ENCODE peak calls at places on chromosome 2, in five cellular contexts. One of them, this sample, is unnamed.

GRCh38 chr2:128362889-128363228 is 44.2 kb upstream of the HS6ST1 start:
- DNase-seq in neural crest cell: no peak
- DNase-seq in stomach: no peak
- DNase-seq in cardiac muscle cell: peak
- DNase-seq in HFF-Myc: peak
- DNase-seq in this sample: no peak

GRCh38 chr2:145350011-145350410 is 830.1 kb upstream of the ZEB2 start:
- DNase-seq in HFF-Myc: no peak
- DNase-seq in cardiac muscle cell: no peak
- DNase-seq in stomach: no peak
- DNase-seq in neural crest cell: no peak
- DNase-seq in this sample: no peak

GRCh38 chr2:240463274-240463865 is 27.9 kb downstream of the GPC1 start:
- DNase-seq in stomach: peak
- DNase-seq in cardiac muscle cell: no peak
- DNase-seq in neural crest cell: no peak
- DNase-seq in HFF-Myc: no peak
- DNase-seq in this sample: no peak

GRCh38 chr2:228613133-228613532 is 431.6 kb upstream of the SPHKAP start:
- DNase-seq in neural crest cell: no peak
- DNase-seq in cardiac muscle cell: no peak
- DNase-seq in HFF-Myc: peak
- DNase-seq in stomach: no peak
- DNase-seq in this sample: no peak

GRCh38 chr2:192197387-192197786 is 2.7 kb upstream of the TMEFF2 start:
- DNase-seq in neural crest cell: no peak
- DNase-seq in HFF-Myc: no peak
- DNase-seq in stomach: no peak
- DNase-seq in cardiac muscle cell: no peak
- DNase-seq in this sample: no peak

GRCh38 chr2:223046470-223047053 is 5.4 kb upstream of the KCNE4 start:
- DNase-seq in stomach: no peak
- DNase-seq in HFF-Myc: no peak
- DNase-seq in neural crest cell: no peak
- DNase-seq in cardiac muscle cell: no peak
- DNase-seq in this sample: no peak

GRCh38 chr2:177148477-177149154 is 64.0 kb upstream of the HNRNPA3 start:
- DNase-seq in HFF-Myc: no peak
- DNase-seq in stomach: peak
- DNase-seq in cardiac muscle cell: peak
- DNase-seq in neural crest cell: peak
- DNase-seq in this sample: peak

GRCh38 chr2:75982750-75983149 is 272.0 kb upstream of the GCFC2 start:
- DNase-seq in HFF-Myc: no peak
- DNase-seq in cardiac muscle cell: no peak
- DNase-seq in stomach: no peak
- DNase-seq in neural crest cell: no peak
- DNase-seq in this sample: no peak

GRCh38 chr2:109195193-109196045 is 66.4 kb downstream of the SH3RF3 start:
- DNase-seq in neural crest cell: no peak
- DNase-seq in stomach: no peak
- DNase-seq in cardiac muscle cell: peak
- DNase-seq in HFF-Myc: no peak
- DNase-seq in this sample: no peak

GRCh38 chr2:160993543-160994090 is 166.6 kb upstream of the TANK start:
- DNase-seq in cardiac muscle cell: peak
- DNase-seq in HFF-Myc: no peak
- DNase-seq in stomach: no peak
- DNase-seq in neural crest cell: no peak
- DNase-seq in this sample: no peak

GRCh38 chr2:75560022-75560767 is 544 bp downstream of the EVA1A start:
- DNase-seq in HFF-Myc: no peak
- DNase-seq in cardiac muscle cell: peak
- DNase-seq in stomach: no peak
- DNase-seq in neural crest cell: peak
- DNase-seq in this sample: peak

GRCh38 chr2:102258386-102259074 is 52.8 kb upstream of the IL1RL1 start:
- DNase-seq in stomach: no peak
- DNase-seq in cardiac muscle cell: no peak
- DNase-seq in HFF-Myc: peak
- DNase-seq in neural crest cell: no peak
- DNase-seq in this sample: no peak

GRCh38 chr2:217950401-217950871 is 52.4 kb downstream of the TNS1 start:
- DNase-seq in neural crest cell: no peak
- DNase-seq in HFF-Myc: no peak
- DNase-seq in stomach: peak
- DNase-seq in cardiac muscle cell: no peak
- DNase-seq in this sample: no peak

GRCh38 chr2:121881038-121881437 is 125.6 kb downstream of the TSN start:
- DNase-seq in stomach: no peak
- DNase-seq in neural crest cell: no peak
- DNase-seq in cardiac muscle cell: no peak
- DNase-seq in HFF-Myc: no peak
- DNase-seq in this sample: no peak
- TF ChIP-seq CTCF in stomach: no peak
- TF ChIP-seq CTCF in neural crest cell: no peak
- TF ChIP-seq CTCF in cardiac muscle cell: no peak
- TF ChIP-seq CTCF in HFF-Myc: no peak
- TF ChIP-seq CTCF in this sample: no peak

DNA sequence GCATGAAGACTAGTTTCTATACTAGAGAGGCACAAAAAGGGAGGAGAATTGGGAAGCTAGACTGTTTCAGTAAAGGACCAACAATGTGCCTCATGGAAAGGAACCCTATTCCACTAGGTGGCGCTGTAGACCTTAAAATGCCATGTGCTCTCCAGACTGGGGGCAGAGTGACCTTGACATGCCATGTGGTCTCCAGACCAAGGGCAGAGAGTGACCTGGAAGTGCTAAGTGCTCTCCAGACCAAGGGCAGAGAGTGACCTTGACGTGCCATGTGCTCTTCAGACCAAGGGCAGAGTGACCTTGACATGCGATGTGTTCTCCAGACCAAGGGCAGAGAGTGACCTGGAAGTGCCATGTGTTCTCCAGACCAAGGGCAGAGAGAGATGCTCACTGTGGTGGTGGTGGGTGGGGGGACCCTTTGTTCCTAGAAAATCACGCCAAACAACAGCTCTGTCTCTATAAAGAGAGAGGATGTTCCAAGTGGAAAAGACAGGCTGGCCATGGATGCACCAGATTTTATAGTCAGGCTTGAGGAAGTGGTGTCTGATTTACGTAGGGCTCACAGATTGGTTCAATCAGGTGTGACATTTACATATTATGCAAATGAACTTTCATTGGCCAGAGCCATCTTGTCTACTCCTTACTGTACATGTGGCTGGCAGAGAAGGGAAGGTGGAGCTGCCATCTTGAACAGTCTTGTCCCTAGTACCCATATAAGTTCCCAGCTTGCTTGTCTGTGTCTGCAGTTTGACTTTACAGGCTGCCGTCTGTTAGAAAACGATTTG is 344.0 kb upstream of the DDX18 start:
- DNase-seq in HFF-Myc: peak
- DNase-seq in cardiac muscle cell: peak
- DNase-seq in neural crest cell: peak
- DNase-seq in stomach: peak
- DNase-seq in this sample: peak
- TF ChIP-seq CTCF in HFF-Myc: peak
- TF ChIP-seq CTCF in cardiac muscle cell: no peak
- TF ChIP-seq CTCF in neural crest cell: peak
- TF ChIP-seq CTCF in stomach: peak
- TF ChIP-seq CTCF in this sample: peak

DNA sequence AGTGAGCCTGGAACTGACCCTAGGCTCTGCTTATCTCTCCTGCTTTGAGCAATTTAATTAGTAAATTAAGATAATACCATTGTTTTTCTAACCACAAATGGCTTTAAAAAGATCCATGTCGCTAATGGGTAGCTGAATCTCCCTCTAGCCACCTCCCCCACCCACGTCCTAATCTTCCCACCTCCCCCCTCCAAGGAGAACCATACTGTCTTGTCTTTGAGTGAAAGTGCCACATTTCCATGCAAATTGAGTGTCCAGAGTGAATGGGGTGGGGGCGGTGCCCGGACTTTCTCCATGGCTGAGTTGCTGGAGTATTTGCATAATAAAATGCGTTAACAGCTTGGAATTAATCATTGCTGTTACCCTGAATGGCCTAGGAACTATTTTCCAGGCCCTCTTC is 130.4 kb downstream of the BCL11A start:
- DNase-seq in stomach: no peak
- DNase-seq in neural crest cell: no peak
- DNase-seq in cardiac muscle cell: no peak
- DNase-seq in HFF-Myc: no peak
- DNase-seq in this sample: no peak
- TF ChIP-seq CTCF in stomach: no peak
- TF ChIP-seq CTCF in neural crest cell: no peak
- TF ChIP-seq CTCF in cardiac muscle cell: no peak
- TF ChIP-seq CTCF in HFF-Myc: no peak
- TF ChIP-seq CTCF in this sample: no peak

GRCh38 chr2:52995439-52995838 is 772.2 kb upstream of the CHAC2 start:
- DNase-seq in stomach: no peak
- DNase-seq in HFF-Myc: no peak
- DNase-seq in cardiac muscle cell: no peak
- DNase-seq in neural crest cell: no peak
- DNase-seq in this sample: no peak
- TF ChIP-seq CTCF in stomach: no peak
- TF ChIP-seq CTCF in HFF-Myc: no peak
- TF ChIP-seq CTCF in cardiac muscle cell: no peak
- TF ChIP-seq CTCF in neural crest cell: no peak
- TF ChIP-seq CTCF in this sample: no peak

GRCh38 chr2:234137400-234138014 is 87.0 kb downstream of the SPP2 start:
- DNase-seq in stomach: no peak
- DNase-seq in cardiac muscle cell: no peak
- DNase-seq in HFF-Myc: no peak
- DNase-seq in neural crest cell: no peak
- DNase-seq in this sample: no peak

GRCh38 chr2:234136461-234136860 is 86.0 kb downstream of the SPP2 start:
- DNase-seq in stomach: no peak
- DNase-seq in HFF-Myc: no peak
- DNase-seq in neural crest cell: no peak
- DNase-seq in cardiac muscle cell: no peak
- DNase-seq in this sample: no peak

GRCh38 chr2:234134496-234134895 is 84.0 kb downstream of the SPP2 start:
- DNase-seq in cardiac muscle cell: no peak
- DNase-seq in stomach: no peak
- DNase-seq in HFF-Myc: no peak
- DNase-seq in neural crest cell: no peak
- DNase-seq in this sample: no peak

GRCh38 chr2:234133004-234133403 is 82.5 kb downstream of the SPP2 start:
- DNase-seq in stomach: no peak
- DNase-seq in neural crest cell: no peak
- DNase-seq in cardiac muscle cell: no peak
- DNase-seq in HFF-Myc: peak
- DNase-seq in this sample: no peak

GRCh38 chr2:234135750-234136221 is 85.3 kb downstream of the SPP2 start:
- DNase-seq in HFF-Myc: peak
- DNase-seq in cardiac muscle cell: peak
- DNase-seq in neural crest cell: peak
- DNase-seq in stomach: peak
- DNase-seq in this sample: peak
- TF ChIP-seq CTCF in HFF-Myc: peak
- TF ChIP-seq CTCF in cardiac muscle cell: peak
- TF ChIP-seq CTCF in neural crest cell: peak
- TF ChIP-seq CTCF in stomach: peak
- TF ChIP-seq CTCF in this sample: peak

DNA sequence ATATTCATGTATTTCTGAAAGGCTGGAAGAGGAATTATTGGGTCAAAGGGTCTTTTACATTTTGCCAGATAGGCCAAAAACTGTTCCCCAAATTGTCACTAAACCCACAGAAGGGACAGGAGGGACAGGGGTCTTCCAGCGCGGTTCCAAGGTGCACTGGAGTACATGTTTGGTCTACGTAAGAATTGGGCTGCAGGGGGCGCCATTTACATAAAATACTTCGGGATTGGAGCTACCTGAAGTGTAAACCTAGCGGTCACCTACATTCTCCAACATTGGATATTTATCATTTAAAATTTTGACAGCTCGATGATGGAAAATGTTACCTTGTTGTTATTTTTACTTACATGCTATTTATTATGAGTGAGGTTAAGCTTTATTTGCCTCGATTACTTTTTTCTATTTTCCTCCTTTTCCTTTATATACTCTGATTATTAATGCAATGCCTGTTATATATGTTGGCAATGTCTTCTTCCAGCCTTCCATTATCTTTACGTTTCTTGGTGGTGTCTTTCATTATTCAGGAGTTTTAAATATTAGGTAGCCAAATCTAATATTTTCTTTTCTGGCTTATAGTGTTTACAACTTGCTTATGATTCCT is 43.0 kb upstream of the RAB6C start:
- DNase-seq in HFF-Myc: no peak
- DNase-seq in stomach: peak
- DNase-seq in neural crest cell: peak
- DNase-seq in cardiac muscle cell: no peak
- DNase-seq in this sample: peak
- TF ChIP-seq CTCF in HFF-Myc: peak
- TF ChIP-seq CTCF in stomach: no peak
- TF ChIP-seq CTCF in neural crest cell: peak
- TF ChIP-seq CTCF in cardiac muscle cell: peak
- TF ChIP-seq CTCF in this sample: peak

DNA sequence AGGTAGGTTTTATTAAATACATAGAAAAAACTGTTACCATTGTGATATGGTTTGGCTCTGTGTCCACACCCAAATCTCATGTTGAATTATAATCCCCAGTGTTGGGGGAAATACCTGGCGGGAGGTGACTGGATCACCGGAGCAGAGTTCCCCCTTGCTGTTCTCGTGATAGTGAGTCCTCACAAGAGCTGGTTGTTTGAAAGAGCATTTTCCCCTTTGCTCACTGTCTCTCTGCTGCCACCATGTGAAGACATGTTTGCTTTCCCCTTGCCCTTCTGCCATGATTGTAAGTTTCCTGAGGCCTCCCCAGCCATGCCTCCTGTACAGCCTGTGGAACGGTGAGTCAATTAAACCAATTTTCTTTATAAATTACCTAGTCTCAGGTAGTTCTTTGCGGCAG is 352.7 kb upstream of the SLC39A10 start:
- DNase-seq in cardiac muscle cell: no peak
- DNase-seq in stomach: no peak
- DNase-seq in neural crest cell: no peak
- DNase-seq in HFF-Myc: no peak
- DNase-seq in this sample: peak
- TF ChIP-seq CTCF in cardiac muscle cell: no peak
- TF ChIP-seq CTCF in stomach: no peak
- TF ChIP-seq CTCF in neural crest cell: peak
- TF ChIP-seq CTCF in HFF-Myc: peak
- TF ChIP-seq CTCF in this sample: no peak